ENCODE peak calls at places on chromosomes 3 and 15, in seven cellular contexts. L is cardiac fibroblast, W is ELR, Z is NCI-H1092 treated with DMSO at 0.1 percent for 48 hours, D is hypothalamus, U is fibroblast of pulmonary artery, V is kidney tubule cell. O is an unnamed sample.

GRCh38 chr3:54533856-54534255 is 394.0 kb downstream of the LRTM1 start:
- DNase-seq in L (no peak), W (no peak), Z (no peak), D (no peak), U (no peak), V (no peak), O (no peak)

GRCh38 chr15:50138391-50138790 is 19.4 kb upstream of the ATP8B4 start:
- DNase-seq in L (peak), W (peak), Z (no peak), D (no peak), U (no peak), V (no peak), O (no peak)

GRCh38 chr3:129379582-129380358 is 48.7 kb downstream of the EFCAB12 start:
- DNase-seq in L (no peak), W (no peak), Z (no peak), D (no peak), U (no peak), V (no peak), O (no peak)

GRCh38 chr3:56157693-56158092 is 310.6 kb downstream of the ERC2 start:
- DNase-seq in L (peak), W (peak), Z (no peak), D (no peak), U (peak), V (peak), O (no peak)

GRCh38 chr15:42140383-42141070 is 15.9 kb downstream of the PLA2G4F start:
- DNase-seq in L (no peak), W (no peak), Z (no peak), D (no peak), U (no peak), V (no peak), O (no peak)

GRCh38 chr3:27485853-27486252 is 1.7 kb upstream of the SLC4A7 start:
- DNase-seq in L (no peak), W (no peak), Z (no peak), D (no peak), U (no peak), V (no peak), O (no peak)

GRCh38 chr15:68334661-68335124 is 57.1 kb downstream of the FEM1B start:
- DNase-seq in L (peak), W (no peak), Z (no peak), D (no peak), U (peak), V (no peak), O (no peak)

GRCh38 chr3:58480309-58480708 is 11.6 kb upstream of the KCTD6 start:
- DNase-seq in L (no peak), W (no peak), Z (no peak), D (no peak), U (no peak), V (no peak), O (no peak)

GRCh38 chr3:130528120-130528519 is 11.1 kb downstream of the COL6A6 start:
- DNase-seq in L (no peak), W (no peak), Z (no peak), D (no peak), U (no peak), V (no peak), O (no peak)

GRCh38 chr3:58394339-58394738 is 39.3 kb downstream of the PDHB start:
- DNase-seq in L (no peak), W (no peak), Z (no peak), D (no peak), U (no peak), V (no peak), O (no peak)

GRCh38 chr3:81770710-81771109 is 9.3 kb upstream of the GBE1 start:
- DNase-seq in L (no peak), W (no peak), Z (no peak), D (no peak), U (no peak), V (no peak), O (no peak)

GRCh38 chr3:189787622-189788021 is 156.4 kb downstream of the TP63 start:
- DNase-seq in L (peak), W (peak), Z (no peak), D (no peak), U (peak), V (peak), O (no peak)

GRCh38 chr3:177887475-177887874 is 648.8 kb upstream of the KCNMB2 start:
- DNase-seq in L (no peak), W (no peak), Z (no peak), D (no peak), U (no peak), V (no peak), O (no peak)

GRCh38 chr15:73677146-73677607 is 7.0 kb upstream of the CD276 start:
- DNase-seq in L (peak), W (peak), Z (peak), D (no peak), U (peak), V (peak), O (peak)

GRCh38 chr3:152998554-152998953 is 163.5 kb upstream of the RAP2B start:
- DNase-seq in L (no peak), W (no peak), Z (no peak), D (no peak), U (no peak), V (no peak), O (no peak)

GRCh38 chr3:7520059-7520458 is 659.1 kb downstream of the GRM7 start:
- DNase-seq in L (no peak), W (no peak), Z (no peak), D (no peak), U (no peak), V (no peak), O (no peak)

GRCh38 chr3:99175276-99175801 is 273.8 kb upstream of the DCBLD2 start:
- DNase-seq in L (no peak), W (no peak), Z (no peak), D (no peak), U (no peak), V (no peak), O (no peak)

GRCh38 chr3:46575577-46576222 is 9.6 kb upstream of the LRRC2 start:
- DNase-seq in L (no peak), W (no peak), Z (no peak), D (no peak), U (no peak), V (no peak), O (no peak)

GRCh38 chr3:188358787-188359493 is 205.0 kb downstream of the LPP start:
- DNase-seq in L (no peak), W (no peak), Z (no peak), D (no peak), U (no peak), V (no peak), O (no peak)

GRCh38 chr3:124282751-124283643 is 291.1 kb upstream of the ROPN1 start:
- DNase-seq in L (no peak), W (peak), Z (no peak), D (no peak), U (peak), V (no peak), O (no peak)

GRCh38 chr3:190167936-190168680 is 47.4 kb upstream of the P3H2 start:
- DNase-seq in L (no peak), W (no peak), Z (no peak), D (no peak), U (no peak), V (no peak), O (no peak)

GRCh38 chr15:75456710-75457109 is 5.2 kb upstream of the SIN3A start:
- DNase-seq in L (no peak), W (peak), Z (no peak), D (no peak), U (peak), V (peak), O (no peak)

GRCh38 chr15:90379263-90379662 is 8.8 kb upstream of the IQGAP1 start:
- DNase-seq in L (no peak), W (no peak), Z (no peak), D (no peak), U (no peak), V (no peak), O (no peak)

GRCh38 chr3:30586806-30587486 is 19.5 kb upstream of the TGFBR2 start:
- DNase-seq in L (no peak), W (no peak), Z (no peak), D (no peak), U (no peak), V (no peak), O (no peak)

GRCh38 chr15:44883219-44883900 is 73.1 kb upstream of the TERB2 start:
- DNase-seq in L (no peak), W (peak), Z (no peak), D (no peak), U (no peak), V (peak), O (no peak)

GRCh38 chr3:182000454-182000853 is 288.7 kb downstream of the SOX2 start:
- DNase-seq in L (no peak), W (no peak), Z (no peak), D (no peak), U (no peak), V (no peak), O (no peak)

GRCh38 chr15:88849376-88850122 is 45.8 kb downstream of the HAPLN3 start:
- DNase-seq in L (no peak), W (no peak), Z (no peak), D (no peak), U (no peak), V (peak), O (no peak)

GRCh38 chr15:92069308-92070244 is 216.1 kb downstream of the SLCO3A1 start:
- DNase-seq in L (peak), W (peak), Z (no peak), D (no peak), U (peak), V (peak), O (no peak)

GRCh38 chr3:98259707-98260106 is 4.3 kb upstream of the OR5H6 start:
- DNase-seq in L (no peak), W (peak), Z (no peak), D (no peak), U (no peak), V (peak), O (no peak)

GRCh38 chr15:79007066-79007465 is 62.2 kb upstream of the CTSH start:
- DNase-seq in L (peak), W (peak), Z (peak), D (no peak), U (peak), V (peak), O (no peak)

GRCh38 chr3:166118049-166118448 is 280.8 kb upstream of the BCHE start:
- DNase-seq in L (no peak), W (no peak), Z (no peak), D (no peak), U (no peak), V (no peak), O (no peak)

GRCh38 chr15:68524753-68525584 is 53.8 kb upstream of the CORO2B start:
- DNase-seq in L (peak), W (peak), Z (no peak), D (no peak), U (peak), V (no peak), O (no peak)